ENCODE peak calls at places on chromosome 11, in eight cellular contexts. D is H1, U is DND-41, I is GM23338, V is GM23248, E is neural progenitor cell, L is astrocyte, A is HCT116. Z is an unnamed sample.

GRCh38 chr11:77668760-77669159 is 31.2 kb upstream of the CLNS1A start:
- DNase-seq in D (no peak), U (no peak), I (no peak), V (peak), E (no peak), L (peak), A (no peak), Z (no peak)

GRCh38 chr11:74147199-74147929 is 23.4 kb downstream of the C2CD3 start:
- DNase-seq in D (no peak), U (no peak), I (no peak), V (peak), E (no peak), L (peak), A (no peak), Z (peak)

GRCh38 chr11:80593981-80594380 is 1153.2 kb upstream of the TENM4 start:
- DNase-seq in D (no peak), U (no peak), I (no peak), V (no peak), E (no peak), L (peak), A (no peak), Z (peak)

GRCh38 chr11:119591836-119592310 is 137.1 kb downstream of the NECTIN1 start:
- DNase-seq in D (no peak), U (no peak), I (peak), V (no peak), E (no peak), L (peak), A (no peak), Z (no peak)

GRCh38 chr11:99240192-99241030 is 219.7 kb downstream of the CNTN5 start:
- DNase-seq in D (no peak), U (no peak), I (no peak), V (no peak), E (no peak), L (no peak), A (no peak), Z (no peak)

GRCh38 chr11:63683133-63683991 is 2.1 kb downstream of the RTN3 start:
- DNase-seq in D (no peak), U (no peak), I (no peak), V (peak), E (no peak), L (peak), A (no peak), Z (no peak)

GRCh38 chr11:92152245-92152644 is 72.4 kb upstream of the FAT3 start:
- DNase-seq in D (no peak), U (no peak), I (peak), V (peak), E (no peak), L (no peak), A (no peak), Z (no peak)

GRCh38 chr11:110601941-110602340 is 110.3 kb downstream of the ARHGAP20 start:
- DNase-seq in D (no peak), U (no peak), I (no peak), V (no peak), E (no peak), L (no peak), A (no peak), Z (no peak)

GRCh38 chr11:2796508-2797180 is 88.9 kb downstream of the CDKN1C start:
- DNase-seq in D (peak), U (no peak), I (no peak), V (no peak), E (no peak), L (no peak), A (no peak), Z (no peak)

GRCh38 chr11:68020575-68020974 is 9.9 kb upstream of the NDUFS8 start:
- DNase-seq in D (peak), U (no peak), I (peak), V (peak), E (peak), L (no peak), A (no peak), Z (no peak)

GRCh38 chr11:17250561-17251350 is 25.8 kb upstream of the NUCB2 start:
- DNase-seq in D (no peak), U (no peak), I (no peak), V (peak), E (no peak), L (no peak), A (no peak), Z (no peak)

GRCh38 chr11:128497057-128497957 is 90.1 kb downstream of the ETS1 start:
- DNase-seq in D (no peak), U (no peak), I (no peak), V (peak), E (no peak), L (peak), A (peak), Z (peak)

GRCh38 chr11:11155962-11156815 is 196.9 kb downstream of the CSNK2A3 start:
- DNase-seq in D (peak), U (peak), I (peak), V (no peak), E (peak), L (no peak), A (peak), Z (no peak)

GRCh38 chr11:17395978-17396377 is 7.5 kb upstream of the KCNJ11 start:
- DNase-seq in D (no peak), U (no peak), I (no peak), V (no peak), E (no peak), L (no peak), A (no peak), Z (no peak)

GRCh38 chr11:130646881-130647280 is 198.4 kb downstream of the ADAMTS15 start:
- DNase-seq in D (peak), U (no peak), I (no peak), V (no peak), E (no peak), L (peak), A (no peak), Z (no peak)

GRCh38 chr11:6326303-6326702 is 6.0 kb upstream of the CAVIN3 start:
- DNase-seq in D (no peak), U (no peak), I (no peak), V (no peak), E (no peak), L (no peak), A (no peak), Z (no peak)

GRCh38 chr11:131136476-131136875 is 220.2 kb upstream of the SNX19 start:
- DNase-seq in D (no peak), U (no peak), I (no peak), V (peak), E (no peak), L (peak), A (no peak), Z (no peak)

GRCh38 chr11:19419813-19420212 is 179.1 kb upstream of the E2F8 start:
- DNase-seq in D (no peak), U (no peak), I (no peak), V (peak), E (no peak), L (peak), A (no peak), Z (peak)

GRCh38 chr11:68340003-68340767 is 27.8 kb downstream of the LRP5 start:
- DNase-seq in D (no peak), U (peak), I (no peak), V (no peak), E (no peak), L (no peak), A (no peak), Z (no peak)

GRCh38 chr11:94302806-94303205 is 1.6 kb upstream of the IZUMO1R start:
- DNase-seq in D (no peak), U (no peak), I (peak), V (no peak), E (no peak), L (no peak), A (no peak), Z (no peak)

GRCh38 chr11:120343429-120343828 is 7.2 kb downstream of the ARHGEF12 start:
- DNase-seq in D (no peak), U (no peak), I (peak), V (no peak), E (no peak), L (no peak), A (no peak), Z (no peak)

GRCh38 chr11:126496576-126497403 is 141.3 kb downstream of the ST3GAL4 start:
- DNase-seq in D (no peak), U (no peak), I (no peak), V (no peak), E (no peak), L (no peak), A (no peak), Z (no peak)

GRCh38 chr11:280762-281485 is 2.7 kb downstream of the NLRP6 start:
- DNase-seq in D (peak), U (no peak), I (peak), V (peak), E (no peak), L (no peak), A (no peak), Z (no peak)

GRCh38 chr11:96259053-96259837 is 83.8 kb downstream of the MAML2 start:
- DNase-seq in D (no peak), U (no peak), I (no peak), V (peak), E (no peak), L (peak), A (no peak), Z (peak)
- H3K27ac ChIP-seq in D (no peak), U (peak), I (no peak), V (peak), E (no peak), L (peak), A (no peak), Z (peak)

GRCh38 chr11:112298535-112298934 is 37.9 kb upstream of the PLET1 start:
- DNase-seq in D (no peak), U (no peak), I (no peak), V (no peak), E (no peak), L (no peak), A (no peak), Z (no peak)
- H3K4me2 ChIP-seq in D (no peak), U (no peak), I (no peak), V (no peak), E (no peak), L (no peak), A (no peak), Z (no peak)

GRCh38 chr11:13062115-13062514 is 53.0 kb downstream of the RASSF10 start:
- DNase-seq in D (no peak), U (no peak), I (no peak), V (no peak), E (no peak), L (no peak), A (no peak), Z (no peak)
- TF ChIP-seq EZH2 in D (no peak), U (no peak), I (no peak), V (no peak), E (no peak), L (no peak), A (no peak), Z (no peak)

GRCh38 chr11:45887587-45887986 is 2.1 kb downstream of the MAPK8IP1 start:
- DNase-seq in D (no peak), U (no peak), I (no peak), V (no peak), E (no peak), L (no peak), A (no peak), Z (no peak)

GRCh38 chr11:45885274-45885920 is at the start of gene MAPK8IP1:
- DNase-seq in D (peak), U (peak), I (peak), V (peak), E (peak), L (no peak), A (no peak), Z (peak)

GRCh38 chr11:45884596-45885185 is 760 bp upstream of the MAPK8IP1 start:
- DNase-seq in D (no peak), U (no peak), I (no peak), V (no peak), E (no peak), L (no peak), A (no peak), Z (no peak)

GRCh38 chr11:45885921-45886721 is 670 bp downstream of the MAPK8IP1 start:
- DNase-seq in D (peak), U (no peak), I (peak), V (no peak), E (peak), L (no peak), A (no peak), Z (no peak)

DNA sequence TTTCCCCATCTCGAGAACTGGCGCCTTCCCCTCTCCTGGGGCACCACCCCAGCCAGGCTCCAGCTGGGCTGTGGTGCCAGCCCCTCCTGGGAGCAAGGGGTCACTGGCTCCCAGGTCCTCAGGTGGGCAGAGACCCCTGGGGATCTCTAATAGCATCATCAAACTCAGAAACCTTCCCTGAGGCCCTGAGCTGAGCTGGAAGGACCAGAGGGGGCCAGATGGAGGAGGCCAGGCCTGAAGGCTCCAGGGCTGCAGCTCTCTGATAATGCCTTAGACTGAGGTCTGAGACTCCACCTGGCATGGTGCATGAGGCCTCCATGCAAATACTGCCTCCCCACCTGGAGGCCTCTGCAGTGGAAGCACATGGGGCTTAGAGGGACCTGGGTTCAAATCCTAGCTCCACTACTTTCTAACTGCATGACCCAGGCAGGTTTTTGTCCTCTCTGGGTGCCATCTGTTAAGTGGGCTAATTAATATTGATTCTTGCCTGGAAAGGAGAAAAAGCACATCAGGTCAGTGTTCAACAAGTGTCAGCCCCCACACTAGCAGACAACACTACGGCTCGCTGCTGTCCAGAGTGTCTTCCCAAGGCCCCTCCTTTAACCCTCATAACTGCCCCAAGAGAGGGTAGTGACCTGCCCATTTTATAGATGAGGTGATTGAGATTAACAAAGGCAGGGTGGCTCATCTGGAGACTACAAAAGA is 1.5 kb downstream of the MAPK8IP1 start:
- DNase-seq in D (no peak), U (no peak), I (no peak), V (no peak), E (no peak), L (no peak), A (no peak), Z (no peak)
- H3K27ac ChIP-seq in D (no peak), U (no peak), I (no peak), V (no peak), E (no peak), L (no peak), A (no peak), Z (no peak)

DNA sequence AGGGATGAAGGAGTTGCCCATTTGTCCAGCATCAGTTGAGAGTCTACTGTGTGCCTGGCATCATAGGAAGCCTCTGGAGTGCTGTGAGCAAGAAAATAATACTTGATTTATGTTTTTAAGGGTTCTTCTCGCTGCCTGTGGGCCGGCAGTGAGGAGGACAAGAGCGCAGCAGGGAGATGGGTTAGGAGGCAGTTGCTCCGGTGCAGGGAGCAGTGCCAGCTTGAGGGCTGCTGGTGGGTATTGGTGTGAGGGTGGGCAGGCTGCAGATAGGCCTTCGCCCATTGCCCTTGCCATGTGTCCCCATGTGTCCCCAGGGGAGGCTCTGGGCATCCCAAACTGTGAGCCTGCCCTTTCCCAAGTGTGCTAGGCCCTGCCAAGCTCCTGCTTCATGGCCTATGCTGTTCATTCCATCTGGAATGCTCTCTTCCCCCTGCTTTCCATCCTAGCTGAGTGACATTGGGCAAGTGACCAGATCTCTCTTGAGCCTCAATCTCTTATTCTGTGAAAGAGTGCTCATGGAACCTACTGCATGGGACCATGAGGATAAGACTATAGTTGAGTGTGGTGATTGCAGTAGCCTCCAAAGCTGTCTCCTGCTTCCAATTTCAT is 19.8 kb downstream of the BMAL1 start:
- DNase-seq in D (no peak), U (no peak), I (no peak), V (no peak), E (no peak), L (no peak), A (no peak), Z (no peak)
- H3K4me2 ChIP-seq in D (no peak), U (no peak), I (no peak), V (no peak), E (no peak), L (no peak), A (no peak), Z (no peak)

GRCh38 chr11:20596629-20597129 is 2.7 kb upstream of the SLC6A5 start:
- DNase-seq in D (no peak), U (no peak), I (peak), V (peak), E (peak), L (no peak), A (no peak), Z (no peak)

GRCh38 chr11:20595101-20595500 is 4.3 kb upstream of the SLC6A5 start:
- DNase-seq in D (no peak), U (no peak), I (no peak), V (no peak), E (no peak), L (no peak), A (no peak), Z (no peak)

GRCh38 chr11:20597924-20598484 is 1.4 kb upstream of the SLC6A5 start:
- DNase-seq in D (peak), U (no peak), I (peak), V (no peak), E (peak), L (no peak), A (no peak), Z (no peak)

GRCh38 chr11:20598487-20598886 is 921 bp upstream of the SLC6A5 start:
- DNase-seq in D (no peak), U (no peak), I (no peak), V (no peak), E (peak), L (no peak), A (no peak), Z (no peak)

GRCh38 chr11:20597137-20597923 is 2.1 kb upstream of the SLC6A5 start:
- DNase-seq in D (peak), U (no peak), I (peak), V (no peak), E (peak), L (no peak), A (no peak), Z (no peak)
- TF ChIP-seq EZH2 in D (no peak), U (no peak), I (peak), V (no peak), E (peak), L (no peak), A (no peak), Z (no peak)

DNA sequence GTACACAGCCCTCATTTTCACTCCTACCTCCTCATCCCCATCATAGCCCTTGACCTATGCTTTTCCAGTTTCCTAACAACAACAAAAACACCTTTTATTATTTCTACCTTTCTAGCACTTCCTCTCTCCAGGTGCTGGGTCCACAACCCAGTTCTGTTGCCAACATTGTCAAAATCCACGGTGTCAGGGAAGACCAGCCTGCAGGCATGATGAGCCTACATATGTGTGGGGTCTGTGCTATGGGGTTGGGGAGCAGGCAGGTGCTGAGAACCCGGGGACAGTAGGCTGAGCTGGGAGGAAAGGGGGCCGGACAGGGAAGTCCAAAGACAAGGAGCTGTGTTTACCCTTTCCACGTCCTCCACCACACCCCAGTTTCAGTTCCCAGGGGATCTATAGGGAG is 711 bp upstream of the ZPR1 start:
- DNase-seq in D (no peak), U (no peak), I (no peak), V (no peak), E (no peak), L (no peak), A (no peak), Z (no peak)
- H3K27ac ChIP-seq in D (no peak), U (peak), I (peak), V (peak), E (no peak), L (peak), A (peak), Z (no peak)

GRCh38 chr11:64694821-64695365 is 28.1 kb downstream of the NRXN2 start:
- DNase-seq in D (peak), U (peak), I (peak), V (no peak), E (peak), L (no peak), A (no peak), Z (no peak)

GRCh38 chr11:64695548-64695947 is 27.4 kb downstream of the NRXN2 start:
- DNase-seq in D (no peak), U (no peak), I (no peak), V (no peak), E (no peak), L (no peak), A (no peak), Z (no peak)

GRCh38 chr11:64692764-64693331 is 30.1 kb downstream of the NRXN2 start:
- DNase-seq in D (no peak), U (no peak), I (peak), V (no peak), E (no peak), L (no peak), A (no peak), Z (no peak)

GRCh38 chr11:64696045-64696444 is 27.0 kb downstream of the NRXN2 start:
- DNase-seq in D (no peak), U (no peak), I (no peak), V (no peak), E (no peak), L (no peak), A (no peak), Z (no peak)

DNA sequence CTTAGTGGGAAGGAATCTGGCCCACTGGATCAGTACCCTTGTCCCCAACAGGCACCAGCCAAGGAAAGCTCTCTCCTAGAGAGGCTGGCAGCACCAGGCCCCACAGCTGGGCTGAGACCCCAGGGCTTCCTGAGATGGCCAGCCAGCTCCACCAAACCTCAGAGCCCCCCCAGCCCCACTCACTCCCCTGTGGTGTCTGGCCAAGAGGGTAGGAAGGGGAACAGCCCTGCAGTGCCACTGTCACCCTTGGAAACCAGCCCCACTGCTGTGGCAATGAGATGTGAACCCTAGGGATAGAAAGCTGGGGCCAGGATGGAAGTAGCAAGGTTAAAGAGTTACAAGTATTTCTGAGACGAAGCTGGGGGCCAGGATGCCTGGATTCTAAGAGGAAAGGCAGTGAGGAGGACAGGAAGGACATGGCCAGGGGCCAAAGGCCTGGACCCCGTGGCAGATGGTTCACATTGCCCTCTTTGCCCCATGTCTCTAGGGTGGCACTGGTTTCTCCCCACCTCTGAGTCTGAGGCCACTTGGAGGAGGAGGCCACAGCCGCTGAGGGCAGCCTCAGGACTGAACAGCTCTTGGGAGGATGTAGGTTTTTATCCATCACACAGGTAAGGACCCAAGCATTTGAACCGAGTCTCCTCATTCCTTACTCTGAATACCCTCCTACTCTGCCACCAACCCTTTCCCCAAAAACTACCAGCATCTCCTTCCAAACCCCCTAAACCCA is 28.8 kb downstream of the NRXN2 start:
- DNase-seq in D (no peak), U (no peak), I (no peak), V (no peak), E (no peak), L (no peak), A (no peak), Z (no peak)
- H3K4me2 ChIP-seq in D (no peak), U (no peak), I (no peak), V (no peak), E (peak), L (no peak), A (no peak), Z (no peak)

Z was measured in PC-9.